ENCODE peak calls at places on chromosomes 2 and 18, in six cellular contexts. One of them, this sample, is unnamed. For H3K9me3, the result is how much of the 10 kb centered on the place peaks cover.

GRCh38 chr2:20516646-20517341 is 69.9 kb downstream of the RHOB start:
- DNase-seq in heart right ventricle: no peak
- DNase-seq in left ventricle myocardium inferior: no peak
- DNase-seq in endodermal cell: no peak
- DNase-seq in CD4-positive, alpha-beta memory T cell: no peak
- DNase-seq in stomach: no peak
- DNase-seq in this sample: no peak

GRCh38 chr2:175576270-175576669 is 394.8 kb upstream of the ATP5MC3 start:
- DNase-seq in heart right ventricle: no peak
- DNase-seq in left ventricle myocardium inferior: no peak
- DNase-seq in endodermal cell: peak
- DNase-seq in CD4-positive, alpha-beta memory T cell: no peak
- DNase-seq in stomach: no peak
- DNase-seq in this sample: no peak

GRCh38 chr2:151280276-151280675 is 9.2 kb downstream of the NMI start:
- DNase-seq in heart right ventricle: no peak
- DNase-seq in left ventricle myocardium inferior: no peak
- DNase-seq in endodermal cell: no peak
- DNase-seq in CD4-positive, alpha-beta memory T cell: no peak
- DNase-seq in stomach: no peak
- DNase-seq in this sample: no peak

GRCh38 chr2:124283090-124283489 is 258.0 kb downstream of the CNTNAP5 start:
- DNase-seq in heart right ventricle: no peak
- DNase-seq in left ventricle myocardium inferior: no peak
- DNase-seq in endodermal cell: no peak
- DNase-seq in CD4-positive, alpha-beta memory T cell: no peak
- DNase-seq in stomach: peak
- DNase-seq in this sample: no peak

GRCh38 chr2:88845772-88846661 is 154.5 kb downstream of the RPIA start:
- DNase-seq in heart right ventricle: no peak
- DNase-seq in left ventricle myocardium inferior: no peak
- DNase-seq in endodermal cell: no peak
- DNase-seq in CD4-positive, alpha-beta memory T cell: no peak
- DNase-seq in stomach: no peak
- DNase-seq in this sample: no peak

GRCh38 chr18:79485788-79486355 is 90.1 kb downstream of the NFATC1 start:
- DNase-seq in heart right ventricle: peak
- DNase-seq in left ventricle myocardium inferior: peak
- DNase-seq in endodermal cell: no peak
- DNase-seq in CD4-positive, alpha-beta memory T cell: no peak
- DNase-seq in stomach: no peak
- DNase-seq in this sample: no peak

GRCh38 chr2:111698743-111699554 is 185.0 kb downstream of the ANAPC1 start:
- DNase-seq in heart right ventricle: peak
- DNase-seq in left ventricle myocardium inferior: peak
- DNase-seq in endodermal cell: peak
- DNase-seq in CD4-positive, alpha-beta memory T cell: peak
- DNase-seq in stomach: peak
- DNase-seq in this sample: no peak

GRCh38 chr2:2491964-2492363 is 160.9 kb upstream of the MYT1L start:
- DNase-seq in heart right ventricle: no peak
- DNase-seq in left ventricle myocardium inferior: no peak
- DNase-seq in endodermal cell: no peak
- DNase-seq in CD4-positive, alpha-beta memory T cell: no peak
- DNase-seq in stomach: no peak
- DNase-seq in this sample: no peak

GRCh38 chr2:149733936-149734685 is 146.5 kb upstream of the MMADHC start:
- DNase-seq in heart right ventricle: no peak
- DNase-seq in left ventricle myocardium inferior: no peak
- DNase-seq in endodermal cell: no peak
- DNase-seq in CD4-positive, alpha-beta memory T cell: no peak
- DNase-seq in stomach: no peak
- DNase-seq in this sample: no peak

GRCh38 chr18:52007109-52007508 is 332.9 kb upstream of the DCC start:
- DNase-seq in heart right ventricle: no peak
- DNase-seq in left ventricle myocardium inferior: no peak
- DNase-seq in endodermal cell: no peak
- DNase-seq in CD4-positive, alpha-beta memory T cell: no peak
- DNase-seq in stomach: no peak
- DNase-seq in this sample: no peak

GRCh38 chr2:237858294-237859081 is 935 bp upstream of the RAMP1 start:
- DNase-seq in heart right ventricle: peak
- DNase-seq in left ventricle myocardium inferior: peak
- DNase-seq in endodermal cell: peak
- DNase-seq in CD4-positive, alpha-beta memory T cell: peak
- DNase-seq in stomach: peak
- DNase-seq in this sample: no peak

GRCh38 chr18:67783215-67783946 is 266.9 kb upstream of the DSEL start:
- DNase-seq in heart right ventricle: no peak
- DNase-seq in left ventricle myocardium inferior: no peak
- DNase-seq in endodermal cell: no peak
- DNase-seq in CD4-positive, alpha-beta memory T cell: no peak
- DNase-seq in stomach: no peak
- DNase-seq in this sample: no peak

GRCh38 chr2:138177693-138178092 is 213.4 kb downstream of the HNMT start:
- DNase-seq in heart right ventricle: no peak
- DNase-seq in left ventricle myocardium inferior: no peak
- DNase-seq in endodermal cell: no peak
- DNase-seq in CD4-positive, alpha-beta memory T cell: no peak
- DNase-seq in stomach: no peak
- DNase-seq in this sample: no peak

GRCh38 chr2:30465171-30465545 is 18.1 kb downstream of the LCLAT1 start:
- DNase-seq in heart right ventricle: no peak
- DNase-seq in left ventricle myocardium inferior: no peak
- DNase-seq in endodermal cell: no peak
- DNase-seq in CD4-positive, alpha-beta memory T cell: no peak
- DNase-seq in stomach: no peak
- DNase-seq in this sample: no peak

GRCh38 chr2:37576831-37577230 is 94.6 kb downstream of the CDC42EP3 start:
- DNase-seq in heart right ventricle: no peak
- DNase-seq in left ventricle myocardium inferior: no peak
- DNase-seq in endodermal cell: no peak
- DNase-seq in CD4-positive, alpha-beta memory T cell: no peak
- DNase-seq in stomach: no peak
- DNase-seq in this sample: no peak

GRCh38 chr2:74511104-74511989 is 2.9 kb upstream of the TLX2 start:
- DNase-seq in heart right ventricle: no peak
- DNase-seq in left ventricle myocardium inferior: no peak
- DNase-seq in endodermal cell: no peak
- DNase-seq in CD4-positive, alpha-beta memory T cell: no peak
- DNase-seq in stomach: no peak
- DNase-seq in this sample: no peak

GRCh38 chr18:12036201-12036751 is 55.0 kb downstream of the IMPA2 start:
- DNase-seq in heart right ventricle: no peak
- DNase-seq in left ventricle myocardium inferior: no peak
- DNase-seq in endodermal cell: no peak
- DNase-seq in CD4-positive, alpha-beta memory T cell: no peak
- DNase-seq in stomach: no peak
- DNase-seq in this sample: no peak

GRCh38 chr18:78295271-78295670 is 684.3 kb upstream of the SALL3 start:
- DNase-seq in heart right ventricle: no peak
- DNase-seq in left ventricle myocardium inferior: no peak
- DNase-seq in endodermal cell: no peak
- DNase-seq in CD4-positive, alpha-beta memory T cell: no peak
- DNase-seq in stomach: no peak
- DNase-seq in this sample: no peak

GRCh38 chr2:202529389-202529788 is 105.4 kb upstream of the FAM117B start:
- DNase-seq in heart right ventricle: no peak
- DNase-seq in left ventricle myocardium inferior: no peak
- DNase-seq in endodermal cell: no peak
- DNase-seq in CD4-positive, alpha-beta memory T cell: no peak
- DNase-seq in stomach: no peak
- DNase-seq in this sample: no peak

GRCh38 chr18:30639361-30639760 is 403.2 kb downstream of the DSC3 start:
- DNase-seq in heart right ventricle: no peak
- DNase-seq in left ventricle myocardium inferior: no peak
- DNase-seq in endodermal cell: no peak
- DNase-seq in CD4-positive, alpha-beta memory T cell: no peak
- DNase-seq in stomach: no peak
- DNase-seq in this sample: no peak

GRCh38 chr2:241853651-241854341 is 4.9 kb downstream of the PDCD1 start:
- DNase-seq in heart right ventricle: no peak
- DNase-seq in left ventricle myocardium inferior: peak
- DNase-seq in endodermal cell: no peak
- DNase-seq in CD4-positive, alpha-beta memory T cell: no peak
- DNase-seq in stomach: no peak
- DNase-seq in this sample: peak

GRCh38 chr2:45681675-45682074 is 30.2 kb downstream of the PRKCE start:
- DNase-seq in heart right ventricle: peak
- DNase-seq in left ventricle myocardium inferior: no peak
- DNase-seq in endodermal cell: no peak
- DNase-seq in CD4-positive, alpha-beta memory T cell: no peak
- DNase-seq in stomach: peak
- DNase-seq in this sample: no peak

GRCh38 chr2:113142290-113142689 is 14.9 kb downstream of the IL1RN start:
- DNase-seq in heart right ventricle: no peak
- DNase-seq in left ventricle myocardium inferior: no peak
- DNase-seq in endodermal cell: no peak
- DNase-seq in CD4-positive, alpha-beta memory T cell: no peak
- DNase-seq in stomach: no peak
- DNase-seq in this sample: no peak
- H3K9me3 ChIP-seq in heart right ventricle: under half
- H3K9me3 ChIP-seq in left ventricle myocardium inferior: under half
- H3K9me3 ChIP-seq in endodermal cell: under half
- H3K9me3 ChIP-seq in CD4-positive, alpha-beta memory T cell: under half
- H3K9me3 ChIP-seq in stomach: under half
- H3K9me3 ChIP-seq in this sample: under half

DNA sequence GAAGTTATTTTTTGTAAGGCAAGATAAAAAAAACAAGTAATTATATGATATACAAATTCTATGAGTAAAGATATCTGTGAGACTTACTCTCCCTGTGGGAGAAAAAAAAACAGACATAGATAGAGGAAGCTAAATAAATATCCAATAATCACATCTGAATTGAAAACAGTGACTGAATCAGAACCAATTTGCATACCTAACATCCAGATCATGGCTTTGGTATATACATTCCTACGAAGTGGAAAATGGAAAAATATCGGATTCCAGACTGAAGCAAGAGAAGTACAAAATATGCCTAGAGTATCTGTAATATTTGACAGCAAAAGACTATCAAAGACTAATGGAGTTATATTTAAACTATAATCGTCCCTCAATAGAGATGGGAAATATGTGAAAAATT is 1108.1 kb upstream of the CHAC2 start:
- DNase-seq in heart right ventricle: no peak
- DNase-seq in left ventricle myocardium inferior: no peak
- DNase-seq in endodermal cell: no peak
- DNase-seq in CD4-positive, alpha-beta memory T cell: no peak
- DNase-seq in stomach: no peak
- DNase-seq in this sample: no peak
- H3K9me3 ChIP-seq in heart right ventricle: under half
- H3K9me3 ChIP-seq in left ventricle myocardium inferior: under half
- H3K9me3 ChIP-seq in endodermal cell: under half
- H3K9me3 ChIP-seq in CD4-positive, alpha-beta memory T cell: under half
- H3K9me3 ChIP-seq in stomach: under half
- H3K9me3 ChIP-seq in this sample: under half

GRCh38 chr18:9292047-9292446 is 42.5 kb upstream of the TWSG1 start:
- DNase-seq in heart right ventricle: no peak
- DNase-seq in left ventricle myocardium inferior: no peak
- DNase-seq in endodermal cell: no peak
- DNase-seq in CD4-positive, alpha-beta memory T cell: no peak
- DNase-seq in stomach: no peak
- DNase-seq in this sample: no peak

GRCh38 chr18:9296233-9297006 is 38.2 kb upstream of the TWSG1 start:
- DNase-seq in heart right ventricle: no peak
- DNase-seq in left ventricle myocardium inferior: no peak
- DNase-seq in endodermal cell: no peak
- DNase-seq in CD4-positive, alpha-beta memory T cell: no peak
- DNase-seq in stomach: no peak
- DNase-seq in this sample: no peak

GRCh38 chr18:9290171-9290570 is 44.4 kb upstream of the TWSG1 start:
- DNase-seq in heart right ventricle: no peak
- DNase-seq in left ventricle myocardium inferior: no peak
- DNase-seq in endodermal cell: no peak
- DNase-seq in CD4-positive, alpha-beta memory T cell: no peak
- DNase-seq in stomach: no peak
- DNase-seq in this sample: no peak

GRCh38 chr18:9297007-9297393 is 37.6 kb upstream of the TWSG1 start:
- DNase-seq in heart right ventricle: no peak
- DNase-seq in left ventricle myocardium inferior: no peak
- DNase-seq in endodermal cell: no peak
- DNase-seq in CD4-positive, alpha-beta memory T cell: no peak
- DNase-seq in stomach: no peak
- DNase-seq in this sample: peak

DNA sequence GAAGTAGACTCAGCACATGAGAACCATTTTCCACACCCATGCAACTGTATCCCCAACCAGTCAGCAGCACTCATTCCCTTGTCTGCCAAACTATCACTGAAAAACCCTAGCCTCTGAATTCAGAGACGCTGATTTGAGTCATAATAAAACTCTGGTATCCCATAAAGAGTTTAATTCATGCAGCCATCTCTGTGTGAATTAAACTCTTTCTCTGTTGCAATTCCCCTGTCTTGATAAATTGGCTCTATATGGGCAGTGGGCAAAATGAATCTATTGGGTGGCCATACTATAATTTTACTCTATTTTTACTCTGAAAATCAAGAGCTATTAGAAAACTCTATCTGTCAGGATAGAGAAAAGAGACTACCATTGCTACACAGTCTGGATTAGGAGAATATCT is 40.6 kb upstream of the TWSG1 start:
- DNase-seq in heart right ventricle: no peak
- DNase-seq in left ventricle myocardium inferior: no peak
- DNase-seq in endodermal cell: no peak
- DNase-seq in CD4-positive, alpha-beta memory T cell: no peak
- DNase-seq in stomach: no peak
- DNase-seq in this sample: no peak
- H3K9me3 ChIP-seq in heart right ventricle: under half
- H3K9me3 ChIP-seq in left ventricle myocardium inferior: under half
- H3K9me3 ChIP-seq in endodermal cell: under half
- H3K9me3 ChIP-seq in CD4-positive, alpha-beta memory T cell: under half
- H3K9me3 ChIP-seq in stomach: under half
- H3K9me3 ChIP-seq in this sample: under half

GRCh38 chr2:95281071-95281470 is 6.8 kb downstream of the PROM2 start:
- DNase-seq in heart right ventricle: no peak
- DNase-seq in left ventricle myocardium inferior: no peak
- DNase-seq in endodermal cell: no peak
- DNase-seq in CD4-positive, alpha-beta memory T cell: no peak
- DNase-seq in stomach: no peak
- DNase-seq in this sample: no peak

GRCh38 chr2:95281786-95282185 is 7.5 kb downstream of the PROM2 start:
- DNase-seq in heart right ventricle: no peak
- DNase-seq in left ventricle myocardium inferior: no peak
- DNase-seq in endodermal cell: no peak
- DNase-seq in CD4-positive, alpha-beta memory T cell: no peak
- DNase-seq in stomach: no peak
- DNase-seq in this sample: no peak

GRCh38 chr2:95284886-95285541 is 10.8 kb downstream of the PROM2 start:
- DNase-seq in heart right ventricle: no peak
- DNase-seq in left ventricle myocardium inferior: no peak
- DNase-seq in endodermal cell: peak
- DNase-seq in CD4-positive, alpha-beta memory T cell: no peak
- DNase-seq in stomach: no peak
- DNase-seq in this sample: no peak

GRCh38 chr2:95283562-95283961 is 9.3 kb downstream of the PROM2 start:
- DNase-seq in heart right ventricle: no peak
- DNase-seq in left ventricle myocardium inferior: no peak
- DNase-seq in endodermal cell: no peak
- DNase-seq in CD4-positive, alpha-beta memory T cell: no peak
- DNase-seq in stomach: no peak
- DNase-seq in this sample: no peak

GRCh38 chr2:95282458-95282857 is 8.2 kb downstream of the PROM2 start:
- DNase-seq in heart right ventricle: no peak
- DNase-seq in left ventricle myocardium inferior: no peak
- DNase-seq in endodermal cell: no peak
- DNase-seq in CD4-positive, alpha-beta memory T cell: no peak
- DNase-seq in stomach: no peak
- DNase-seq in this sample: no peak
- H3K9me3 ChIP-seq in heart right ventricle: under half
- H3K9me3 ChIP-seq in left ventricle myocardium inferior: under half
- H3K9me3 ChIP-seq in endodermal cell: under half
- H3K9me3 ChIP-seq in CD4-positive, alpha-beta memory T cell: under half
- H3K9me3 ChIP-seq in stomach: under half
- H3K9me3 ChIP-seq in this sample: under half